ENCODE peak calls at places on chromosomes 4 and X, in five cellular contexts. L is H1, E is SK-N-SH, V is HCT116, S is HepG2. R is an unnamed sample.

GRCh38 chr4:617644-618330 is 7.6 kb upstream of the PDE6B start:
- DNase-seq in L (no peak), E (no peak), V (no peak), S (no peak), R (no peak)

GRCh38 chr4:89193828-89194227 is 82.5 kb downstream of the TIGD2 start:
- DNase-seq in L (no peak), E (no peak), V (no peak), S (no peak), R (no peak)

GRCh38 chr4:183348706-183349659 is 26.8 kb upstream of the CLDN24 start:
- DNase-seq in L (no peak), E (no peak), V (no peak), S (no peak), R (no peak)

GRCh38 chr4:174716986-174717770 is 111.9 kb downstream of the GLRA3 start:
- DNase-seq in L (no peak), E (no peak), V (no peak), S (no peak), R (no peak)

GRCh38 chrX:10098235-10098819 is 58.4 kb upstream of the CLCN4 start:
- DNase-seq in L (no peak), E (no peak), V (no peak), S (no peak), R (no peak)

GRCh38 chr4:1208266-1208961 is 36.0 kb upstream of the SPON2 start:
- DNase-seq in L (no peak), E (no peak), V (no peak), S (no peak), R (no peak)

GRCh38 chr4:20356565-20356964 is 104.9 kb downstream of the SLIT2 start:
- DNase-seq in L (no peak), E (peak), V (no peak), S (no peak), R (no peak)

GRCh38 chr4:146382194-146382593 is 139.5 kb downstream of the SLC10A7 start:
- DNase-seq in L (no peak), E (no peak), V (no peak), S (no peak), R (no peak)

GRCh38 chr4:119026662-119027444 is 108.8 kb upstream of the MYOZ2 start:
- DNase-seq in L (no peak), E (no peak), V (no peak), S (no peak), R (no peak)

GRCh38 chr4:102454981-102455690 is 46.0 kb upstream of the NFKB1 start:
- DNase-seq in L (no peak), E (no peak), V (no peak), S (no peak), R (no peak)

GRCh38 chr4:24988776-24989175 is 42.0 kb downstream of the LGI2 start:
- DNase-seq in L (peak), E (no peak), V (peak), S (peak), R (no peak)

GRCh38 chr4:108965031-108965430 is 202.2 kb upstream of the ETNPPL start:
- DNase-seq in L (no peak), E (no peak), V (no peak), S (no peak), R (no peak)

GRCh38 chrX:150202641-150203248 is 160.4 kb upstream of the MAMLD1 start:
- DNase-seq in L (no peak), E (no peak), V (no peak), S (no peak), R (no peak)

GRCh38 chr4:24659241-24659961 is 75.0 kb upstream of the DHX15 start:
- DNase-seq in L (no peak), E (no peak), V (no peak), S (no peak), R (no peak)

GRCh38 chr4:80225628-80226027 is 28.3 kb downstream of the PRDM8 start:
- DNase-seq in L (no peak), E (no peak), V (no peak), S (no peak), R (no peak)

GRCh38 chrX:118948270-118948669 is 26.1 kb upstream of the LONRF3 start:
- DNase-seq in L (no peak), E (no peak), V (no peak), S (no peak), R (no peak)

GRCh38 chr4:22668301-22668700 is 24.4 kb upstream of the GBA3 start:
- DNase-seq in L (no peak), E (no peak), V (no peak), S (no peak), R (no peak)

DNA sequence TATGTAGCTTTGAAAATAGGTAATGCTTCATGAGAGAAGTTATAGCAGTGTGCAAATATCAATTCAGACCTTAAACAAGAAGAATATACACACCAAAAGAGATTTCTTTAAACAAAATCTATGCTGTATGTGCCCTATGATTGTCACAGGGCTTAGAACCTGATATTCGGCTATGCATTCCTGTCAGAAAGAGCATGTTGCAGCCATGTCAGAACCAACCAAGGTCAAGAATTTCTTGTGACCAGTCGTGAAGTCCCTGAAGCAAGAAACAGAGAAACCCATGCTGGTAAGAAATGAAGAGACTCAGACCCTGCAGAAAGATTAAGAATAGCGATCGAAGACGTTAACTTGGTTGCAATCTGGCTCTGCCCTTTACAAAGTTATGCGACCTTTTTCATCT is 210.3 kb upstream of the SPIN4 start:
- DNase-seq in L (no peak), E (no peak), V (no peak), S (no peak), R (no peak)
- H3K4me3 ChIP-seq in L (peak), E (peak), V (peak), S (peak), R (peak)

DNA sequence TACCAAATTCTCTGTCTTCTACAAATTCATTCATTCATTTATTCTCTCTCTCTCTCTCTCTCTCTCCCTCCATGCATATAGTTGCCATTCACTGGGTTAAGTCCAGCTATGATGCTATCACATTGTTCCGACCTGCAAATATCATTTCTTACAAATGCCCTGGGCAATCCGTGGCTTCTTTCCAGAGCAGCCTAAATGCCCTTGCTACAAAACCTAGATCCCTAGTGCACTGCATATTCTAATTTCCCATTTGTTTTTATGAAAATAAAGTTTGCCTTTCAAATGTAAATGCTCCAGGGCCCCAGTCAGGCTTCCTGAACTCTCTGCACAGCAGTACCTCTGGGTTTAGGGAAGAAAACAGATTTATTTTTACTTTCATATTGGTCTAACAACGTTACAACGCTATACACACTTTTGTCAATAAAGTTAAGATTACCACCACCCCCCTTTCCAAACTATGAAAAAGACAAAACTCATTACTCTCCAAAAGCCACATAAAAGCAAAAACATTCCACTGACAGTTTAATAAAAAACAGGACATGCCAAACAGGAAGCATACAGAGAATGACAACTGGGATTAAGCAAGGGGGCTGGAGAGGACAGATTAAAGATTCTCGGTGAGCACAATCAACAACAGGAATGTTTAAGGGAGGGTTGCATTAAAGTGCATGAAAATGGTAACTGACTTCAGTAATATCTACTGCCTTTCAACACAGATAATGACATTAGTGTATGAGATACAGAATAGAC is 104.3 kb downstream of the USP46 start:
- DNase-seq in L (no peak), E (no peak), V (no peak), S (no peak), R (no peak)
- TF ChIP-seq SIN3A in L (no peak), E (no peak), V (no peak), S (no peak), R (no peak)

GRCh38 chr4:158193171-158193749 is 17.0 kb upstream of the TMEM144 start:
- DNase-seq in L (no peak), E (peak), V (peak), S (peak), R (no peak)
- H3K27ac ChIP-seq in L (no peak), E (no peak), V (no peak), S (no peak), R (no peak)

GRCh38 chrX:136764206-136764605 is 16.5 kb downstream of the ARHGEF6 start:
- DNase-seq in L (no peak), E (no peak), V (no peak), S (no peak), R (no peak)

GRCh38 chrX:136767104-136767941 is 13.4 kb downstream of the ARHGEF6 start:
- DNase-seq in L (peak), E (peak), V (no peak), S (peak), R (no peak)

GRCh38 chrX:136765957-136766356 is 14.8 kb downstream of the ARHGEF6 start:
- DNase-seq in L (no peak), E (no peak), V (no peak), S (no peak), R (no peak)

GRCh38 chrX:136768469-136769084 is 12.2 kb downstream of the ARHGEF6 start:
- DNase-seq in L (no peak), E (peak), V (peak), S (no peak), R (no peak)

GRCh38 chrX:136766785-136767103 is 14.0 kb downstream of the ARHGEF6 start:
- DNase-seq in L (no peak), E (no peak), V (no peak), S (no peak), R (no peak)
- H3K4me3 ChIP-seq in L (peak), E (peak), V (peak), S (no peak), R (peak)

GRCh38 chr4:85732124-85732523 is 257.2 kb downstream of the ARHGAP24 start:
- DNase-seq in L (no peak), E (peak), V (no peak), S (no peak), R (no peak)
- TF ChIP-seq SIN3A in L (no peak), E (no peak), V (no peak), S (no peak), R (no peak)

DNA sequence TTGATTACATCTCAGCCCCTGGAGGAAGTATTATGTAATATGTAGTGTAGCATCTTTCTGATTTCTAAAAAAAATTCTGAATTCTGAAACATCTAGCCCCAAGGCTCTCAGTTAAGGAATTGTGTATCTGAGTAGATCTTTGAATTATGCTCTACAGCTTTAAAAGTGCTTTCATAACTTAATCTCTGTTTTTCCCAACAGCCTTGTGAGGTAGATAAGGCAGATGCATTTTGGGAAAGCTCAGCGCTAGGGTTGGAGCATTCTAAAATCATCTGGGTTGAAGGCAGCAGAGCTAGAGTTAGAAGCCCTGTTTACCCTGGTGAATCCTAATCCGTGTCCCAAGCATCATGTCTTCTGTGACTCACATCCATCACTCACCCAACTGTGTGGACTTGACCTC is 49.8 kb downstream of the FNIP2 start:
- DNase-seq in L (no peak), E (no peak), V (no peak), S (no peak), R (no peak)
- H3K27ac ChIP-seq in L (no peak), E (no peak), V (no peak), S (peak), R (no peak)

GRCh38 chrX:40746536-40746935 is 11.2 kb upstream of the MED14 start:
- DNase-seq in L (no peak), E (no peak), V (no peak), S (no peak), R (no peak)

GRCh38 chrX:40755291-40756249 is 20.2 kb upstream of the MED14 start:
- DNase-seq in L (no peak), E (no peak), V (no peak), S (no peak), R (no peak)

GRCh38 chrX:40748977-40749376 is 13.6 kb upstream of the MED14 start:
- DNase-seq in L (no peak), E (no peak), V (no peak), S (no peak), R (no peak)

DNA sequence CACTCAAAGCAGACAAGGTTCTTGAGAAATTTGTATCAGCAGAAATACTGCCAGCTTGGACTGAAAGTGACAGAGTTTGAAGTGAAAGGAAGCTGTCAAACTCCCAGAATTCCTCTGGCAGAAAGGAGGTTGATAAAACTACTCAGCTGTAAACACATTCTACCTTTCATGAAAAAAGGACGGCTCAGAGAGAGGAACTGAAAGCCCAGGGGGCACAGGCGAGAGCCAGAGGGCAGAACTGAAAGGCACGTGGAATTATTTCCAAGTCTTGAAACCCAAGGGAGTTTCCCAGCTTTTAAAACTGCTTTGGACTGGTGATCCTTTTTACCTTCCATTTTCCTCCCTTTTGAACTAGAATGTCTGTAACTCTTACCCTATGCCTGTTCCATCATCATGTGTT is 14.5 kb upstream of the MED14 start:
- DNase-seq in L (no peak), E (no peak), V (no peak), S (no peak), R (no peak)
- H3K4me3 ChIP-seq in L (no peak), E (no peak), V (no peak), S (no peak), R (no peak)

GRCh38 chrX:130915302-130915701 is 12.3 kb upstream of the ENOX2 start:
- DNase-seq in L (no peak), E (no peak), V (no peak), S (no peak), R (no peak)

GRCh38 chrX:130916636-130917422 is 13.8 kb upstream of the ENOX2 start:
- DNase-seq in L (peak), E (peak), V (peak), S (peak), R (peak)
- TF ChIP-seq SIN3A in L (no peak), E (no peak), V (no peak), S (no peak), R (no peak)